ENCODE peak calls at places on chromosomes 6 and 20, in six cellular contexts. I is PC-3, X is upper lobe of left lung, Q is neuronal stem cell, K is astrocyte, H is aorta. Z is an unnamed sample.

GRCh38 chr6:131995924-131996323 is 44.8 kb upstream of the CCN2 start:
- DNase-seq in I (peak; percentile 87), X (no peak), Q (no peak), K (peak; percentile 90), H (no peak), Z (no peak)

GRCh38 chr6:2036084-2037023 is 209.1 kb downstream of the GMDS start:
- DNase-seq in I (no peak), X (no peak), Q (no peak), K (no peak), H (no peak), Z (no peak)

GRCh38 chr6:125984311-125984710 is 2.0 kb upstream of the TRMT11 start:
- DNase-seq in I (no peak), X (no peak), Q (no peak), K (peak; percentile 76), H (no peak), Z (peak; percentile 94)

GRCh38 chr20:57704245-57704644 is 5.6 kb downstream of the PMEPA1 start:
- DNase-seq in I (no peak), X (no peak), Q (no peak), K (no peak), H (no peak), Z (no peak)

GRCh38 chr6:154848580-154848979 is 115.4 kb downstream of the SCAF8 start:
- DNase-seq in I (no peak), X (no peak), Q (no peak), K (peak; percentile 4), H (no peak), Z (no peak)

GRCh38 chr6:2531426-2532208 is 219.1 kb downstream of the MYLK4 start:
- DNase-seq in I (peak; percentile 93), X (no peak), Q (no peak), K (peak; percentile 95), H (no peak), Z (no peak)

GRCh38 chr6:157627195-157627966 is 195.7 kb upstream of the SNX9 start:
- DNase-seq in I (no peak), X (no peak), Q (no peak), K (no peak), H (peak; percentile 5), Z (no peak)

GRCh38 chr6:112311950-112312547 is 35.1 kb upstream of the RFPL4B start:
- DNase-seq in I (peak; percentile 55), X (no peak), Q (no peak), K (no peak), H (no peak), Z (no peak)

GRCh38 chr6:81937296-81937937 is 184.9 kb upstream of the TENT5A start:
- DNase-seq in I (peak; percentile 58), X (no peak), Q (no peak), K (peak; percentile 60), H (no peak), Z (peak; percentile 27)

GRCh38 chr20:31721408-31722332 is 998 bp downstream of the BCL2L1 start:
- DNase-seq in I (peak; percentile 15), X (no peak), Q (no peak), K (no peak), H (no peak), Z (peak; percentile 54)

GRCh38 chr6:127855542-127856159 is 45.2 kb downstream of the THEMIS start:
- DNase-seq in I (peak; percentile 58), X (no peak), Q (no peak), K (no peak), H (no peak), Z (peak; percentile 16)

GRCh38 chr6:166830185-166830890 is 126.0 kb downstream of the RNASET2 start:
- DNase-seq in I (no peak), X (no peak), Q (no peak), K (no peak), H (no peak), Z (no peak)

GRCh38 chr6:130647221-130647620 is 180.0 kb upstream of the SMLR1 start:
- DNase-seq in I (no peak), X (no peak), Q (no peak), K (peak; percentile 61), H (no peak), Z (no peak)

GRCh38 chr20:59157961-59158541 is 5.6 kb upstream of the ZNF831 start:
- DNase-seq in I (no peak), X (no peak), Q (no peak), K (no peak), H (no peak), Z (no peak)
- H3K27me3 ChIP-seq in I (peaks cover 82% of the 10 kb centered on the region), X (no peaks in the 10 kb centered on the region), Q (peaks cover 14% of the 10 kb centered on the region), K (peaks cover 2% of the 10 kb centered on the region), H (no peaks in the 10 kb centered on the region), Z (no peaks in the 10 kb centered on the region)

GRCh38 chr6:129575378-129576118 is 134.4 kb downstream of the ARHGAP18 start:
- DNase-seq in I (peak; percentile 70), X (no peak), Q (peak; percentile 17), K (peak; percentile 52), H (no peak), Z (peak; percentile 59)
- H3K4me3 ChIP-seq in I (peak overlapping the region; percentile 49), X (no peak overlapping the region), Q (no peak overlapping the region), K (peak overlapping the region; percentile 7), H (peak overlapping the region; percentile 73), Z (no peak overlapping the region)

GRCh38 chr20:41386502-41387427 is 20.1 kb upstream of the EMILIN3 start:
- DNase-seq in I (no peak), X (no peak), Q (no peak), K (no peak), H (no peak), Z (no peak)
- H3K27ac ChIP-seq in I (no peak overlapping the region), X (no peak overlapping the region), Q (no peak overlapping the region), K (no peak overlapping the region), H (no peak overlapping the region), Z (no peak overlapping the region)

DNA sequence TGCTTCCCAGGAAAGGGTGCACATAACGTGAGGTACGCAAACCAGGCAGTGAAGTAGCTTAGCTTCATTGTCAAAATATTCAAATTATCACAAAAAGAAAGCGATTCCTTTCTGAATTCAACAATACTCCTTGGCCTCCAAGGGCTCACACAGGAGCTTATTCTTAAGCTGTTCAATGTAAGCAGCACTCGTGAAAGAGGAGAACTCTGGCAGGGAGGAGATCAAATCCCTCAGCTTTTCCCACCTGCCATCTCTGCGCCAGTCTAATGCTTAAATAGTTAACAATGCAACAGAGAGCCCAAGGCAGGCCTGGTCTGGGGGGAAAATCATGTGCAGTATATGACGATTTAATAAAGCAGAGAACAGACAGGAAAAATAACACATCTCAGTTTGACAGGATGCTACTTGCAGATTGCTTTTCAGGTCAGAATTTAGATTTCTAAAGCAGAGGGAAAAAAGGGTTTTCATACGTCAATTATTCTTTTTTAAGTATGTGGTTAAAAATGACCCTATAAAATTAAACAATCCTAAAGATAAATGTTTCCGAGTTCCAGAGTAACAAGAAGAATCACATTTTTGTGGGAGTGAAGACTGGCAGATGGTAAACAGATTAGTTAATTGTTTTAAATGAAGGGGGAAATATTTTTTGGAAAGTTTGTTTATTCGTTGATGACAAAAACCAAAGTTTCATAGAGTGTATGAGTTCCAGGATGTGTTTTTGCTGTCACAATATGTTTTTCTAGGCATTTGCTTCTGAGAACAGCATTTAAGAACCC is 46.0 kb downstream of the PLAGL1 start:
- DNase-seq in I (no peak), X (no peak), Q (peak; percentile 69), K (no peak), H (no peak), Z (no peak)
- H3K27me3 ChIP-seq in I (no peaks in the 10 kb centered on the region), X (no peaks in the 10 kb centered on the region), Q (no peaks in the 10 kb centered on the region), K (no peaks in the 10 kb centered on the region), H (no peaks in the 10 kb centered on the region), Z (no peaks in the 10 kb centered on the region)

GRCh38 chr20:52972190-52972937 is at the start of gene TSHZ2:
- DNase-seq in I (no peak), X (peak; percentile 65), Q (no peak), K (peak; percentile 73), H (peak; percentile 57), Z (peak; percentile 77)

GRCh38 chr20:52972965-52973819 is 1.0 kb downstream of the TSHZ2 start:
- DNase-seq in I (no peak), X (peak; percentile 82), Q (no peak), K (no peak), H (peak; percentile 45), Z (no peak)

GRCh38 chr20:52975024-52975732 is 3.0 kb downstream of the TSHZ2 start:
- DNase-seq in I (peak; percentile 38), X (no peak), Q (no peak), K (peak; percentile 32), H (no peak), Z (peak; percentile 75)

GRCh38 chr20:52974155-52974554 is 2.0 kb downstream of the TSHZ2 start:
- DNase-seq in I (no peak), X (no peak), Q (no peak), K (peak; percentile 54), H (no peak), Z (peak; percentile 53)

DNA sequence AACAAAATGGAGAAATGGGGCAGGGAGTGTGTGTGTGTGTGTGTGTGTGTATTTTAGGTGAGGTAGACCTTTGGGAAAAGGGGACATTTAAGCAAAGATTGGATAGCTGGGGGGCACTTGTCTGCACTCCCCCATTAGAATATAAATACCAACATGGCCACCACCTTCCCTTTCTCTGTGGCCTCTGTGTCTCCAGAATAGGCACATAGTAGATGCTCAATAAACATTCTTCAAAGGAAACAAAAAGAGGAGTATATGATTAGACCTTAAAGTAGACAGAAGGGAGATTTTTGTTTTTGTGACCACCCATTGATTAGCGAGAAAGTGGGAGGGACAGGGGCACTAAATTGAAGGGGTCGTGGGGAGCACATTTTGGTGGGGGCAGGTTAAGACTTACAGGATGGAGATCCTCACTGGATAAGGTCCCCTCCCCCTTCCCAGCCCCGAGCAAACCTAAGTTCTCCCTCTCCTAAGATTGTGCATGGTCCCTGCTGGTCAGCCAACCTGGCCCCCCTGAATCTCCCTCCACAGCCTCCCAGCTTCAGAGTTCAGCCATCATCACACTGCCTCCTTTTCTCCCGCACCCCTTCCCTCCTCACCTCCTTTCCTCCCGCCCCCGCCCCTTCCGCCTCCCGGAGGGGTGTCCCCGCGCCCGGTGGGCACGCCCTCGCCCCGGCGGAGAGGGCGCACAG is 514 bp upstream of the TSHZ2 start:
- DNase-seq in I (no peak), X (peak; percentile 75), Q (no peak), K (no peak), H (no peak), Z (no peak)
- H3K4me3 ChIP-seq in I (peak overlapping the region; percentile 22), X (no peak overlapping the region), Q (peak overlapping the region; percentile 56), K (peak overlapping the region; percentile 82), H (no peak overlapping the region), Z (no peak overlapping the region)

GRCh38 chr6:33247977-33248642 is 23.6 kb downstream of the VPS52 start:
- DNase-seq in I (peak; percentile 94), X (peak; percentile 86), Q (peak; percentile 93), K (peak; percentile 52), H (peak; percentile 91), Z (peak; percentile 89)
- H3K27ac ChIP-seq in I (peak overlapping the region; percentile 29), X (peak overlapping the region; percentile 95), Q (no peak overlapping the region), K (peak overlapping the region; percentile 73), H (no peak overlapping the region), Z (peak overlapping the region; percentile 95)

GRCh38 chr20:63051186-63051860 is 44.6 kb upstream of the BHLHE23 start:
- DNase-seq in I (no peak), X (peak; percentile 27), Q (no peak), K (no peak), H (peak; percentile 11), Z (no peak)

GRCh38 chr20:63053430-63054102 is 46.8 kb upstream of the BHLHE23 start:
- DNase-seq in I (no peak), X (no peak), Q (no peak), K (no peak), H (peak; percentile 10), Z (no peak)

GRCh38 chr20:63051911-63052310 is 45.1 kb upstream of the BHLHE23 start:
- DNase-seq in I (no peak), X (peak; percentile 41), Q (no peak), K (no peak), H (peak; percentile 21), Z (no peak)

GRCh38 chr20:63054103-63054474 is 47.3 kb upstream of the BHLHE23 start:
- DNase-seq in I (no peak), X (no peak), Q (no peak), K (no peak), H (peak; percentile 17), Z (no peak)

GRCh38 chr20:63052571-63053429 is 46.0 kb upstream of the BHLHE23 start:
- DNase-seq in I (no peak), X (no peak), Q (no peak), K (no peak), H (peak; percentile 33), Z (no peak)
- H3K27me3 ChIP-seq in I (peaks cover 46% of the 10 kb centered on the region), X (peaks cover 4% of the 10 kb centered on the region), Q (peaks cover 16% of the 10 kb centered on the region), K (peaks cover 17% of the 10 kb centered on the region), H (peaks cover 2% of the 10 kb centered on the region), Z (no peaks in the 10 kb centered on the region)